ENCODE peak calls at places on chromosomes 5 and 9, in four cellular contexts. U, E, X and K are unnamed samples.

GRCh38 chr9:105475302-105475701 is 27.5 kb downstream of the FSD1L start:
- DNase-seq in U (no peak), E (no peak), X (no peak), K (no peak)

GRCh38 chr5:122091942-122092600 is 14.0 kb upstream of the LOX start:
- DNase-seq in U (no peak), E (no peak), X (no peak), K (no peak)

GRCh38 chr5:95162231-95162992 is 122.5 kb downstream of the MCTP1 start:
- DNase-seq in U (no peak), E (no peak), X (no peak), K (no peak)

GRCh38 chr5:71872465-71872864 is 153.4 kb downstream of the CARTPT start:
- DNase-seq in U (no peak), E (no peak), X (no peak), K (no peak)

GRCh38 chr9:137511758-137512463 is 38.3 kb downstream of the PNPLA7 start:
- DNase-seq in U (no peak), E (peak; percentile 52), X (no peak), K (no peak)

GRCh38 chr9:30796806-30797205 is 1587.6 kb upstream of the ACO1 start:
- DNase-seq in U (no peak), E (no peak), X (no peak), K (no peak)

GRCh38 chr5:65072836-65073620 is 304.3 kb downstream of the CWC27 start:
- DNase-seq in U (no peak), E (no peak), X (no peak), K (no peak)

GRCh38 chr9:108443278-108443633 is 412.5 kb downstream of the ACTL7B start:
- DNase-seq in U (no peak), E (no peak), X (no peak), K (no peak)

GRCh38 chr9:81860581-81860980 is 67.6 kb upstream of the SPATA31D4 start:
- DNase-seq in U (no peak), E (no peak), X (no peak), K (no peak)

GRCh38 chr9:121827251-121827967 is 176.0 kb downstream of the DAB2IP start:
- DNase-seq in U (no peak), E (no peak), X (no peak), K (no peak)

GRCh38 chr5:144315994-144316634 is 145.4 kb downstream of the KCTD16 start:
- DNase-seq in U (no peak), E (no peak), X (no peak), K (no peak)

GRCh38 chr5:39800202-39800601 is 375.4 kb upstream of the DAB2 start:
- DNase-seq in U (no peak), E (no peak), X (no peak), K (no peak)

DNA sequence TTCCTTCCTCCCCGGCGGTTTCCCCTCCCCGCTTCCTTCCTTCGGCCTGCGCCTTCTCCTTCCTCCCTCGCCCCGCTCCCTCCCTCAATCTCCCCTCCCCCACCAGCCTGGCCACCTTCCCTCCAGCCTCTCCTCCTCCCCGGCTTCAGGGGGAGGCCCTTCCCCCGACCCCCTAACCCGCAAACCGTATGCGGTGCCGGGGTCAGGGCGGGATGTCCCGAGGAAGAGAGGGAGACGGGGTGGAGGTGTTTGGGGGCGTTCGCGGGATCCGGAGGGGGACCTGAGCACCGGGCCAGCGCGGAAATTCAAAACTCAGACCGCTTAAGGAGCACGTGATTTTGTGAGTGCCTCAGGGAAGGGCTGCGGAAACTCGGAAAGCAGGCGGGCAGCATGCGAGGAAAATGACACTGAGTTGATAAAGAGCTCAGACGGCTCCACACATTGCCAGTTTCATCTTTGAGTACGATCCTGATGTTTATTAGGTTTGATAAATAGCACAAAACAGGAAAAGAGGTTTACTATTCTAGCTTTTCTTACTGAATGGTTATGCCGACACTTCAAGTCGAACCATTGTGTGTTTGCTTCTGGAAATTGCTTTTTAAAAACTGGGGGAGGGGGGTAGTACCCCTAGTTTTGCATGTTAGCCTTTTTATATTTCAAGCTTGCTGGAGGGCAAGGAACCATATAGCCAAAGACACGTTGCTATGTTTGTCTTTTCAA is 5.4 kb downstream of the PTCH1 start:
- DNase-seq in U (no peak), E (no peak), X (no peak), K (no peak)
- TF ChIP-seq POLR2AphosphoS5 in U (no peak), E (peak; percentile 57), X (no peak), K (no peak)

GRCh38 chr9:111483419-111483861 is 743 bp downstream of the ECPAS start:
- DNase-seq in U (no peak), E (peak; percentile 75), X (no peak), K (peak; percentile 55)
- TF ChIP-seq SPI1 in U (no peak), E (no peak), X (no peak), K (no peak)

DNA sequence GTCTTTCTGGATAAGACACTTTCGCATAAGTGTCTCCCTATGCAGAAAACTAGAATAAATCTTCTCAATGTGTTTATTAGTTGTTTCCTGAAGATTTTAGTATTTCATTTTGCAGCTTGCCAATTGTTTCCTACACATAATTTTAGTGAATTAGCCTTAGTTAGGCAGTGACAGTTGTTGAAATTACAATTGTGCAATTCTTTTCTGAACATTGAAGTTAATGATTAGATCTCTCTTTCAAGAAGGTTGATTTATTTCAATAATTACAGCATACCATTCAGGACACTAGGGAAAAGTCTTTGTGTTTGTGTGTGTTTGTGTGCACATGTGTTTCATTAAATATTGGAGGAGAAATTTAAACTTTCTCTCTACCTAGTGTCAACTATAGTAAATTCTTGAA is 199.6 kb upstream of the MPDZ start:
- DNase-seq in U (no peak), E (no peak), X (no peak), K (no peak)
- TF ChIP-seq POLR2AphosphoS5 in U (no peak), E (no peak), X (no peak), K (no peak)

DNA sequence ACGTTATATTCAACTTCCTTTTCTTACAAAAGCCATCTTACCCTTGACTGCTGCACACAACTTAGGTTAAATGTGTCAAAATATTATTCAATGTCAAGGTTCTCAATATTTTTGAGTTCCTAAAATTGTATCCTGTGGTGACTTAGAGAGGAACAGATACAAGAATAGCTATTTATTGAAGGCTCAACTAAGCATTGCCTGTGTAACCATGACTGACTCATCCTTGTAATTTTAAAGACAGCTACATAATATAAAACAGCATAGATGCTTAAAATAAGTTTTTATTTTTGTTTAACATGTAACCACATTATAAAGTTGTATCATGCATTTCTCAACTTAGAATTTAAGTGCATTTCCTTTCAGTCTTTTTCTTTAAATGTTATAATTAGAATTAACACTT is 312.9 kb upstream of the RGMB start:
- DNase-seq in U (no peak), E (no peak), X (no peak), K (no peak)
- TF ChIP-seq SPI1 in U (no peak), E (no peak), X (no peak), K (no peak)

DNA sequence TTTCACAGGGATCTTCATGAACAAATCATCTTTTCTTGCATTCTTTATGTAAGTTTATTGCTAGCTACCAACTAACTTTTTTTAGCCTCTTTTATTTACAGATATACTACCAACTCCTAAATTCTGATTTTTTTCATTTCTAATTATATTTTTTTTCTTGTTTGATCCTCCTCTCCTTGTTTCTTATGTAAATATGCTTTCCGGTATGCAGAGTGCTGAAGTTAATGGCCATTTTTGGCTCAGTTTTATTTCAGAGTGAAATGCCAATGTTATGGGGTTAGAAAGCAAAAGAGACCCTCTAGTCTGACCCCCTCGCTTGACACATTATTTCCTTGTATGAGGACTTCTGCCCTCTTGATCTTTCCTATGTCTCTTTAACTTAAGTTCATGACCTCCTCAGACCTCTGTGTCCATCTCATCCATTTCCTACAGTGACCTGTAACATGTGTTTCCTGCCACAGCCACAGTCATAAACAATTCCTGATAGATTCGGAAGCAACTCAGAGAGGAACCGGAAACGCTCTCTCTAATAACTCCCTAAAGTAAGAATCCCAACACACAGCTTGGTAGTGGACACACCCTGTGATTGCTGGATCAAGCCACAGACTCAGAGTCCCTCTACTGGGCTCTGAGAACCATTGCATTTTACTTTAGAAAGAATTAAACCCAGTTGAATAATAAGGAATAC is 42.9 kb upstream of the AFAP1L1 start:
- DNase-seq in U (no peak), E (peak; percentile 39), X (peak; percentile 14), K (no peak)
- TF ChIP-seq POLR2AphosphoS5 in U (no peak), E (no peak), X (no peak), K (no peak)

GRCh38 chr5:96957125-96958041 is 21.5 kb downstream of the LNPEP start:
- DNase-seq in U (peak; percentile 45), E (no peak), X (no peak), K (no peak)
- TF ChIP-seq SPI1 in U (no peak), E (no peak), X (no peak), K (no peak)